ENCODE peak calls at places on chromosomes 3 and 15, in five cellular contexts. N, Z, M, V and Q are unnamed samples.

GRCh38 chr15:50854594-50855490 is 53.6 kb upstream of the AP4E1 start:
- DNase-seq in N (no peak), Z (no peak), M (no peak), V (no peak), Q (no peak)

GRCh38 chr3:51715231-51716058 is 8.6 kb downstream of the GRM2 start:
- DNase-seq in N (no peak), Z (no peak), M (no peak), V (no peak), Q (no peak)

GRCh38 chr3:176352716-176353334 is 844.5 kb downstream of the TBL1XR1 start:
- DNase-seq in N (peak), Z (no peak), M (no peak), V (no peak), Q (no peak)

GRCh38 chr3:98680723-98681122 is 82.4 kb upstream of the ST3GAL6 start:
- DNase-seq in N (no peak), Z (no peak), M (no peak), V (no peak), Q (no peak)

GRCh38 chr3:178223876-178224275 is 312.4 kb upstream of the KCNMB2 start:
- DNase-seq in N (no peak), Z (no peak), M (no peak), V (no peak), Q (no peak)

GRCh38 chr15:71802770-71803169 is 7.6 kb upstream of the NR2E3 start:
- DNase-seq in N (no peak), Z (no peak), M (no peak), V (no peak), Q (peak)

GRCh38 chr3:172113710-172114109 is 74.3 kb downstream of the FNDC3B start:
- DNase-seq in N (no peak), Z (no peak), M (no peak), V (no peak), Q (no peak)

GRCh38 chr3:58824285-58824684 is 157.7 kb upstream of the FAM3D start:
- DNase-seq in N (peak), Z (no peak), M (peak), V (no peak), Q (peak)